ENCODE peak calls at places on chromosome 13, in ten cellular contexts. C is brain microvascular endothelial cell, W is fibroblast of mammary gland, X is fibroblast of lung, D is A549, Z is H1, R is uterus, L is dorsolateral prefrontal cortex, F is left ventricle myocardium inferior, B is left lung. O is an unnamed sample.

GRCh38 chr13:59746291-59746962 is 417.3 kb downstream of the DIAPH3 start:
- DNase-seq in C (peak), W (peak), X (peak), D (no peak), Z (no peak), R (no peak), L (no peak), F (no peak), B (no peak), O (no peak)

GRCh38 chr13:99984463-99985242 is 3.1 kb downstream of the ZIC2 start:
- DNase-seq in C (no peak), W (no peak), X (no peak), D (peak), Z (no peak), R (no peak), L (no peak), F (no peak), B (no peak), O (no peak)

GRCh38 chr13:111947026-111947810 is 119.7 kb upstream of the SOX1 start:
- DNase-seq in C (no peak), W (no peak), X (no peak), D (no peak), Z (no peak), R (no peak), L (no peak), F (no peak), B (no peak), O (peak)

GRCh38 chr13:50844181-50844875 is 836 bp upstream of the DLEU7 start:
- DNase-seq in C (no peak), W (no peak), X (no peak), D (no peak), Z (no peak), R (no peak), L (no peak), F (no peak), B (no peak), O (no peak)

GRCh38 chr13:64278493-64278892 is 2862.8 kb upstream of the PCDH20 start:
- DNase-seq in C (peak), W (peak), X (peak), D (no peak), Z (no peak), R (no peak), L (no peak), F (no peak), B (no peak), O (no peak)

GRCh38 chr13:30480292-30480947 is 14.7 kb upstream of the HMGB1 start:
- DNase-seq in C (no peak), W (no peak), X (no peak), D (no peak), Z (no peak), R (no peak), L (no peak), F (no peak), B (peak), O (no peak)

GRCh38 chr13:68927387-68928026 is 1180.1 kb upstream of the ATXN8OS start:
- DNase-seq in C (no peak), W (peak), X (peak), D (peak), Z (peak), R (no peak), L (no peak), F (no peak), B (no peak), O (no peak)

GRCh38 chr13:29859971-29860370 is 9.6 kb upstream of the UBL3 start:
- DNase-seq in C (peak), W (peak), X (peak), D (no peak), Z (no peak), R (no peak), L (no peak), F (no peak), B (no peak), O (no peak)

GRCh38 chr13:101757446-101758039 is 305.1 kb downstream of the ITGBL1 start:
- DNase-seq in C (no peak), W (peak), X (peak), D (peak), Z (no peak), R (no peak), L (no peak), F (no peak), B (no peak), O (no peak)

GRCh38 chr13:110330491-110331001 is 23.5 kb downstream of the COL4A2 start:
- DNase-seq in C (peak), W (peak), X (peak), D (no peak), Z (no peak), R (no peak), L (no peak), F (no peak), B (no peak), O (no peak)

GRCh38 chr13:38821753-38822551 is 135.1 kb downstream of the FREM2 start:
- DNase-seq in C (no peak), W (no peak), X (peak), D (no peak), Z (no peak), R (no peak), L (peak), F (no peak), B (no peak), O (no peak)

GRCh38 chr13:38814331-38814730 is 127.5 kb downstream of the FREM2 start:
- DNase-seq in C (no peak), W (no peak), X (no peak), D (no peak), Z (no peak), R (no peak), L (no peak), F (no peak), B (peak), O (no peak)

GRCh38 chr13:38824342-38824741 is 137.5 kb downstream of the FREM2 start:
- DNase-seq in C (no peak), W (no peak), X (no peak), D (no peak), Z (no peak), R (no peak), L (no peak), F (no peak), B (no peak), O (no peak)

GRCh38 chr13:38819596-38819995 is 132.7 kb downstream of the FREM2 start:
- DNase-seq in C (no peak), W (no peak), X (no peak), D (no peak), Z (no peak), R (no peak), L (no peak), F (no peak), B (no peak), O (no peak)

GRCh38 chr13:38819053-38819452 is 132.2 kb downstream of the FREM2 start:
- DNase-seq in C (peak), W (no peak), X (peak), D (no peak), Z (no peak), R (peak), L (peak), F (no peak), B (no peak), O (no peak)
- TF ChIP-seq CTCF in C (no peak), W (no peak), X (no peak), D (no peak), Z (no peak), R (no peak), L (no peak), F (no peak), B (no peak), O (no peak)

DNA sequence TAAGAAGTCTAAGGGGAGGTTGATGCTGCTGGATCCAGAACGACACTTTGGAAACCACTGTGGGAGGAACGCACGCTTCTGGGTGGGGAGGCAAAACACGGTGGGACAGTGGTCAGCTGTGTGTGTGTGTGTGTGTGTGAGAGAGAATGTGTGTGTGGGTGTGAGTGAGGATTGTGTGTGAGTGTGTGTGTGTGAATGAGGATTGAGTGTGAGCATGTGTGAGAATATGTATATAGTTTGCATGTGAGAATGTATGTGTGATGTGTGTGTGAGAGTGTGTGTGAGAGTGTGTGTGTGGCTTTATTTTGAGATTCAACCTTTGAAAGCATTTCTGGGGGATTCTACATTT is 444 bp upstream of the SLC15A1 start:
- DNase-seq in C (no peak), W (no peak), X (no peak), D (no peak), Z (no peak), R (no peak), L (no peak), F (no peak), B (no peak), O (no peak)
- H3K4me3 ChIP-seq in C (no peak), W (no peak), X (no peak), D (peak), Z (peak), R (no peak), L (no peak), F (peak), B (no peak), O (no peak)

GRCh38 chr13:41075034-41075433 is 13.7 kb downstream of the WBP4 start:
- DNase-seq in C (no peak), W (peak), X (peak), D (peak), Z (no peak), R (no peak), L (no peak), F (no peak), B (no peak), O (no peak)
- TF ChIP-seq CTCF in C (peak), W (peak), X (peak), D (peak), Z (peak), R (peak), L (peak), F (peak), B (peak), O (no peak)

DNA sequence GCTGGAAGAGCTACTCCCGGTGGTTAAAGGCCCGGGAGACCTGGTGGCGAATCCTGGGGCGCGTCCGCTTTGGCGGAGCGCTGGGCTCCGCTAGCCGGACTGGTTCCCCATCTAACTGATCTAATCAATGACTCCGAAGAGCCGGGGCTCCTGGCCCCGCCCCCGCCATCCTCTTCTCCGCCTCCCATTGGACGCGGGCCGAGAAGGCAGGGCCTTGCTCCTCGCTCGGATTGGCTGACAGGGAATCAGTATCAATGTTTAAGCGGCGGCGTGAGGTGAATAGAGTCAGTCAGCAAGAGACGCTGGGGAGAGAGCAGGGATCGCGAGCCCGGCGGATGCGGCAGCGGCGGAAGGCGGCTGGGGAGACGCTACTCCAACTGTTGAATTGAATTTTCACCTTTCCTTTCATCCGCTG is 1.7 kb upstream of the PCDH17 start:
- DNase-seq in C (peak), W (peak), X (peak), D (peak), Z (peak), R (peak), L (peak), F (peak), B (peak), O (peak)
- H3K4me3 ChIP-seq in C (peak), W (peak), X (peak), D (peak), Z (peak), R (peak), L (peak), F (peak), B (peak), O (no peak)

GRCh38 chr13:79810671-79811070 is 329.7 kb downstream of the NDFIP2 start:
- DNase-seq in C (peak), W (no peak), X (peak), D (peak), Z (no peak), R (no peak), L (no peak), F (no peak), B (no peak), O (no peak)

GRCh38 chr13:79811170-79811569 is 330.2 kb downstream of the NDFIP2 start:
- DNase-seq in C (no peak), W (no peak), X (no peak), D (no peak), Z (no peak), R (no peak), L (no peak), F (no peak), B (no peak), O (no peak)

GRCh38 chr13:79812070-79812850 is 331.3 kb downstream of the NDFIP2 start:
- DNase-seq in C (no peak), W (no peak), X (no peak), D (no peak), Z (no peak), R (no peak), L (no peak), F (no peak), B (no peak), O (no peak)

GRCh38 chr13:79810018-79810417 is 329.1 kb downstream of the NDFIP2 start:
- DNase-seq in C (no peak), W (no peak), X (no peak), D (no peak), Z (no peak), R (no peak), L (no peak), F (no peak), B (no peak), O (no peak)

DNA sequence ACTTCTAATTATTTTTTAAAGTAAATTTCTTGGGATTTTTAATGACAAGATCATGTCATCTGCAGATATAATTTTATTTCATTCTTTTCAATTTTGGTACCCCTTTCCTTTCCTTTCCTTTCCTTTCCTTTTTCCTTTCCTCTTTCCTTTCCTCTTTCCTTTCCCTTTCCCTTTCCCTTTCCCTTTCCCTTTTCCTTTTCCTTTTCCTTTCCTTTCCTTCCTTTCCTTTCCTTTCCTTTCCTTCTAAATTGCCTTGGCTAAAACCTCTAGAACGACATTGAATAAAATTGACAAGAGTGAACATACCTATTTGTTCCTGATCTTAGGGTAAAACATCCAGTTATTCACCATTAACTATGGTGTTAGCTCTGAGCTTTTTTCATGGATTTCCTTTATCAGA is 334.1 kb downstream of the NDFIP2 start:
- DNase-seq in C (no peak), W (no peak), X (no peak), D (no peak), Z (no peak), R (no peak), L (no peak), F (no peak), B (no peak), O (no peak)
- TF ChIP-seq CTCF in C (no peak), W (no peak), X (no peak), D (no peak), Z (no peak), R (no peak), L (no peak), F (no peak), B (no peak), O (no peak)

DNA sequence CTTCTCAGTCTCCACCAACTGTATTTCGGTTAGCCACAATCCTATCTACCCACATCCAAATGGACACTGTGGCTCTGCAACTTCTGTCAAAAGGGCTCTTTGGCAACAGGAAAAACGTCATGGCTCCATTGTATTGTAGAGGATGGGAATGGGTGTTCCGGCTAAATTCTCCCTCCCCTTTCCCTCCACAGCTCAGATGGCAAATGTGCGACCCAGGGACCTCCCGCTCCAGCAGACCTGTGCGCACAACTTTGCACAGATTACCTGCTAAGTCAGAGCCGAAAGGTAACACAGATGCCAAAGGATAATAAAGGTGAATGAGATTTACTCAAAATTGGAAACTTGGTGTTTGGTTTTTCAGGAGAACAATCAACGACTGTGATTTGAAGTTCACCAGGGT is 948 bp upstream of the KL start:
- DNase-seq in C (no peak), W (no peak), X (no peak), D (no peak), Z (no peak), R (peak), L (no peak), F (no peak), B (no peak), O (peak)
- H3K4me3 ChIP-seq in C (no peak), W (no peak), X (no peak), D (no peak), Z (peak), R (no peak), L (peak), F (peak), B (peak), O (no peak)